ENCODE peak calls at places on chromosome 15, in six cellular contexts. One of them, this sample, is unnamed.

GRCh38 chr15:74383695-74384565 is 16.5 kb upstream of the CYP11A1 start:
- DNase-seq in neuronal stem cell: no peak
- DNase-seq in mesendoderm: no peak
- DNase-seq in mesenchymal stem cell: no peak
- DNase-seq in trophoblast cell: peak; percentile 95
- DNase-seq in IMR-90: peak; percentile 84
- DNase-seq in this sample: no peak

GRCh38 chr15:41936649-41937567 is 35.4 kb downstream of the EHD4 start:
- DNase-seq in neuronal stem cell: no peak
- DNase-seq in mesendoderm: no peak
- DNase-seq in IMR-90: peak; percentile 55
- DNase-seq in trophoblast cell: peak; percentile 12
- DNase-seq in mesenchymal stem cell: peak; percentile 95
- DNase-seq in this sample: no peak

GRCh38 chr15:39605146-39605545 is 24.3 kb downstream of the THBS1 start:
- DNase-seq in mesenchymal stem cell: peak; percentile 9
- DNase-seq in IMR-90: no peak
- DNase-seq in trophoblast cell: no peak
- DNase-seq in neuronal stem cell: no peak
- DNase-seq in mesendoderm: no peak
- DNase-seq in this sample: no peak

GRCh38 chr15:38195191-38195901 is 57.3 kb upstream of the SPRED1 start:
- DNase-seq in mesenchymal stem cell: no peak
- DNase-seq in mesendoderm: no peak
- DNase-seq in trophoblast cell: no peak
- DNase-seq in IMR-90: peak; percentile 11
- DNase-seq in neuronal stem cell: no peak
- DNase-seq in this sample: no peak

GRCh38 chr15:39631357-39631756 is 50.5 kb downstream of the THBS1 start:
- DNase-seq in IMR-90: peak; percentile 45
- DNase-seq in trophoblast cell: no peak
- DNase-seq in neuronal stem cell: no peak
- DNase-seq in mesendoderm: peak; percentile 10
- DNase-seq in mesenchymal stem cell: no peak
- DNase-seq in this sample: no peak

GRCh38 chr15:58554758-58555157 is 123.0 kb downstream of the LIPC start:
- DNase-seq in trophoblast cell: no peak
- DNase-seq in neuronal stem cell: no peak
- DNase-seq in mesendoderm: no peak
- DNase-seq in IMR-90: no peak
- DNase-seq in mesenchymal stem cell: no peak
- DNase-seq in this sample: no peak

GRCh38 chr15:45262906-45263456 is 10.9 kb downstream of the SLC28A2 start:
- DNase-seq in IMR-90: no peak
- DNase-seq in trophoblast cell: peak; percentile 37
- DNase-seq in mesenchymal stem cell: no peak
- DNase-seq in mesendoderm: no peak
- DNase-seq in neuronal stem cell: no peak
- DNase-seq in this sample: no peak

GRCh38 chr15:90101130-90101968 is 919 bp downstream of the IDH2 start:
- DNase-seq in neuronal stem cell: peak; percentile 65
- DNase-seq in mesendoderm: peak; percentile 82
- DNase-seq in IMR-90: no peak
- DNase-seq in trophoblast cell: no peak
- DNase-seq in mesenchymal stem cell: peak; percentile 32
- DNase-seq in this sample: peak; percentile 52

GRCh38 chr15:94673801-94674200 is 442.4 kb downstream of the MCTP2 start:
- DNase-seq in mesenchymal stem cell: no peak
- DNase-seq in trophoblast cell: no peak
- DNase-seq in neuronal stem cell: no peak
- DNase-seq in IMR-90: no peak
- DNase-seq in mesendoderm: no peak
- DNase-seq in this sample: no peak

GRCh38 chr15:41323611-41324010 is 8.8 kb downstream of the OIP5 start:
- DNase-seq in mesenchymal stem cell: no peak
- DNase-seq in neuronal stem cell: no peak
- DNase-seq in mesendoderm: no peak
- DNase-seq in trophoblast cell: no peak
- DNase-seq in IMR-90: no peak
- DNase-seq in this sample: no peak

GRCh38 chr15:78438595-78439285 is 724 bp downstream of the IREB2 start:
- DNase-seq in IMR-90: no peak
- DNase-seq in neuronal stem cell: peak; percentile 57
- DNase-seq in mesenchymal stem cell: peak; percentile 72
- DNase-seq in mesendoderm: peak; percentile 75
- DNase-seq in trophoblast cell: no peak
- DNase-seq in this sample: no peak

GRCh38 chr15:69848551-69849231 is 249.0 kb downstream of the TLE3 start:
- DNase-seq in neuronal stem cell: no peak
- DNase-seq in mesenchymal stem cell: peak; percentile 72
- DNase-seq in IMR-90: no peak
- DNase-seq in trophoblast cell: no peak
- DNase-seq in mesendoderm: no peak
- DNase-seq in this sample: no peak

GRCh38 chr15:74780983-74781672 is 752 bp upstream of the CSK start:
- DNase-seq in neuronal stem cell: no peak
- DNase-seq in trophoblast cell: no peak
- DNase-seq in mesenchymal stem cell: peak; percentile 86
- DNase-seq in IMR-90: peak; percentile 28
- DNase-seq in mesendoderm: no peak
- DNase-seq in this sample: no peak

GRCh38 chr15:80434926-80435720 is 30.9 kb downstream of the ARNT2 start:
- DNase-seq in neuronal stem cell: no peak
- DNase-seq in IMR-90: no peak
- DNase-seq in mesendoderm: no peak
- DNase-seq in trophoblast cell: no peak
- DNase-seq in mesenchymal stem cell: no peak
- DNase-seq in this sample: no peak

GRCh38 chr15:63602595-63602994 is 5.4 kb downstream of the FBXL22 start:
- DNase-seq in neuronal stem cell: no peak
- DNase-seq in trophoblast cell: no peak
- DNase-seq in mesenchymal stem cell: no peak
- DNase-seq in IMR-90: no peak
- DNase-seq in mesendoderm: no peak
- DNase-seq in this sample: no peak

GRCh38 chr15:50820808-50821382 is 55.4 kb upstream of the SPPL2A start:
- DNase-seq in mesenchymal stem cell: no peak
- DNase-seq in mesendoderm: no peak
- DNase-seq in IMR-90: no peak
- DNase-seq in trophoblast cell: no peak
- DNase-seq in neuronal stem cell: no peak
- DNase-seq in this sample: no peak

GRCh38 chr15:38257676-38258075 is 5.0 kb downstream of the SPRED1 start:
- DNase-seq in mesendoderm: no peak
- DNase-seq in neuronal stem cell: no peak
- DNase-seq in mesenchymal stem cell: no peak
- DNase-seq in IMR-90: no peak
- DNase-seq in trophoblast cell: no peak
- DNase-seq in this sample: no peak

GRCh38 chr15:56365075-56365711 is at the start of gene TEX9:
- DNase-seq in mesenchymal stem cell: peak; percentile 84
- DNase-seq in trophoblast cell: peak; percentile 85
- DNase-seq in neuronal stem cell: peak; percentile 79
- DNase-seq in IMR-90: peak; percentile 80
- DNase-seq in mesendoderm: peak; percentile 94
- DNase-seq in this sample: peak; percentile 92

GRCh38 chr15:73029003-73029527 is 23.2 kb upstream of the NEO1 start:
- DNase-seq in mesendoderm: no peak
- DNase-seq in neuronal stem cell: no peak
- DNase-seq in trophoblast cell: no peak
- DNase-seq in mesenchymal stem cell: no peak
- DNase-seq in IMR-90: no peak
- DNase-seq in this sample: no peak

GRCh38 chr15:89003865-89004725 is 84.2 kb upstream of the ABHD2 start:
- DNase-seq in mesendoderm: peak; percentile 83
- DNase-seq in trophoblast cell: no peak
- DNase-seq in IMR-90: peak; percentile 73
- DNase-seq in neuronal stem cell: peak; percentile 32
- DNase-seq in mesenchymal stem cell: peak; percentile 61
- DNase-seq in this sample: peak; percentile 82

GRCh38 chr15:89004726-89005030 is 83.6 kb upstream of the ABHD2 start:
- DNase-seq in mesendoderm: no peak
- DNase-seq in neuronal stem cell: no peak
- DNase-seq in trophoblast cell: no peak
- DNase-seq in IMR-90: no peak
- DNase-seq in mesenchymal stem cell: no peak
- DNase-seq in this sample: no peak

GRCh38 chr15:89002281-89002761 is 85.9 kb upstream of the ABHD2 start:
- DNase-seq in neuronal stem cell: no peak
- DNase-seq in trophoblast cell: no peak
- DNase-seq in mesenchymal stem cell: peak; percentile 91
- DNase-seq in IMR-90: peak; percentile 90
- DNase-seq in mesendoderm: no peak
- DNase-seq in this sample: no peak

GRCh38 chr15:88998980-88999713 is 86.0 kb upstream of the MFGE8 start:
- DNase-seq in IMR-90: no peak
- DNase-seq in mesendoderm: peak; percentile 72
- DNase-seq in neuronal stem cell: no peak
- DNase-seq in trophoblast cell: no peak
- DNase-seq in mesenchymal stem cell: no peak
- DNase-seq in this sample: peak; percentile 93

DNA sequence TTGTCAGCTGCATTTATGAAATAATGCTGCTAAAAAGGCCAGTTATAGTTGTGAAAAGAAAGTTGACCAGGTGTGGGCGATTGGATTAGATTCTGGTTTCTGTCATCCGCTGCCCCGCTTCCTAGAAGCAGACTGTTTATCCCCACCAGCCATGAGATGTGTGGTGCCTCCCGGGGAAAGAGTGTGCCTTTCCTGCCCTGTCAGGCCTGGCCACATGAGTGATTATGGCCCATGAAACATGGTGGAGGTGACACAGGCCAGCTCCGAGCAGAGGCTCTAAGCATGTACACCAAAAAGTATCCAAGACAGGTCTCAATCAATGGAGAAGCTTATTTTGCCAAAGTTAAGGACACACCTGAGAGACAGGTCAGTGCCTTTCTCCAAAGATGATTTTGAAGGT is 85.4 kb upstream of the ABHD2 start:
- DNase-seq in trophoblast cell: no peak
- DNase-seq in mesendoderm: no peak
- DNase-seq in neuronal stem cell: no peak
- DNase-seq in IMR-90: no peak
- DNase-seq in mesenchymal stem cell: no peak
- DNase-seq in this sample: no peak
- H3K27ac ChIP-seq in trophoblast cell: peak overlapping the region; percentile 80
- H3K27ac ChIP-seq in mesendoderm: no peak overlapping the region
- H3K27ac ChIP-seq in neuronal stem cell: no peak overlapping the region
- H3K27ac ChIP-seq in IMR-90: peak overlapping the region; percentile 69
- H3K27ac ChIP-seq in mesenchymal stem cell: no peak overlapping the region
- H3K27ac ChIP-seq in this sample: no peak overlapping the region

GRCh38 chr15:71334874-71335273 is 219.6 kb downstream of the THSD4 start:
- DNase-seq in mesendoderm: no peak
- DNase-seq in IMR-90: peak; percentile 63
- DNase-seq in neuronal stem cell: no peak
- DNase-seq in trophoblast cell: no peak
- DNase-seq in mesenchymal stem cell: no peak
- DNase-seq in this sample: no peak

GRCh38 chr15:71335591-71335990 is 220.3 kb downstream of the THSD4 start:
- DNase-seq in neuronal stem cell: no peak
- DNase-seq in mesenchymal stem cell: peak; percentile 38
- DNase-seq in trophoblast cell: no peak
- DNase-seq in IMR-90: peak; percentile 73
- DNase-seq in mesendoderm: no peak
- DNase-seq in this sample: no peak

GRCh38 chr15:71338251-71338650 is 223.0 kb downstream of the THSD4 start:
- DNase-seq in mesendoderm: no peak
- DNase-seq in trophoblast cell: no peak
- DNase-seq in mesenchymal stem cell: no peak
- DNase-seq in neuronal stem cell: no peak
- DNase-seq in IMR-90: no peak
- DNase-seq in this sample: no peak

GRCh38 chr15:71337197-71337845 is 222.1 kb downstream of the THSD4 start:
- DNase-seq in mesendoderm: peak; percentile 82
- DNase-seq in trophoblast cell: peak; percentile 89
- DNase-seq in neuronal stem cell: no peak
- DNase-seq in IMR-90: no peak
- DNase-seq in mesenchymal stem cell: peak; percentile 47
- DNase-seq in this sample: peak; percentile 39

DNA sequence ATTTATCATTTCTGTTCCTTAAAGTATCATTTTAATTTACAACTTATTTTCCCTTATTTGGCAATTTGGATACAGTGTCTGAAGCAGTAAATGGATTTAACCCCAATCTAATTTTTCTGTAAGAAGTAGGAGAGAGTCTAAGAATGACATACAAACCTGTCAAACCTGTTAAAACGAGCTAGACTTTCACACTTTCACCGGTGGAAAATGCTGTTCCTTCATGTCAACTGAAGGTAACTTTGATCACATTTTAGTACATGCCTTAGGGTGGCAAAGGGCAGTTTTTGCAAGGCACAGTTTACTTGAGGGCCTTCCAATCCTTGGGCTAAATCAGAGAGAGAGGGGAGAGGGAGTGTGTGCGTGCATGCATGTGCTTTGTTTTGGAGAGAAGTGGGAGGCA is 221.4 kb downstream of the THSD4 start:
- DNase-seq in trophoblast cell: peak; percentile 34
- DNase-seq in IMR-90: no peak
- DNase-seq in mesendoderm: peak; percentile 2
- DNase-seq in mesenchymal stem cell: no peak
- DNase-seq in neuronal stem cell: no peak
- DNase-seq in this sample: no peak
- H3K4ac ChIP-seq in trophoblast cell: no peak overlapping the region
- H3K4ac ChIP-seq in IMR-90: peak overlapping the region; percentile 85
- H3K4ac ChIP-seq in mesendoderm: no peak overlapping the region
- H3K4ac ChIP-seq in mesenchymal stem cell: no peak overlapping the region
- H3K4ac ChIP-seq in neuronal stem cell: no peak overlapping the region
- H3K4ac ChIP-seq in this sample: no peak overlapping the region

DNA sequence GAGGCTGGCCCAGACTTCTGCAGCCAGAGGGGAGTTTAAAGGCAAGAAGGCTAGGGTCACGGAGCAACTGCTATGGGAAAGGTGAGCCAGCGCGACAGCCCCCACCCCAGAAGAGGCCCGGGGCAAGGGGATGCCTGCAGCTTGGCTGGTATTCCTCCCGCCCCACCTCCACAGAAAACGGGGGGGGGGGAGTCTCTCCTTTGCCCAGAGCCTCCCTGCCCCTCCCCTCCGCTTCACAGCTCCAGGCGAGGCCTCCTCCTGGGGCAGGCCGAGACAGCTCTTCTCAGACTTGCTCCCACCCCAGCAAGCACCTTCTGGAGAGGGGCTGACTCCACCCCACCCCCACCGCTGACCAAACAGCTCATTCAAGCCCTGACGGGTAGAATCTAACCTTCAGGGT is 13.4 kb downstream of the ANP32A start:
- DNase-seq in neuronal stem cell: no peak
- DNase-seq in mesenchymal stem cell: no peak
- DNase-seq in mesendoderm: no peak
- DNase-seq in trophoblast cell: no peak
- DNase-seq in IMR-90: no peak
- DNase-seq in this sample: no peak
- H3K79me1 ChIP-seq in neuronal stem cell: peaks cover 17% of the 10 kb centered on the region
- H3K79me1 ChIP-seq in mesenchymal stem cell: peaks cover 41% of the 10 kb centered on the region
- H3K79me1 ChIP-seq in mesendoderm: peaks cover 48% of the 10 kb centered on the region
- H3K79me1 ChIP-seq in trophoblast cell: no peaks in the 10 kb centered on the region
- H3K79me1 ChIP-seq in IMR-90: peaks cover 66% of the 10 kb centered on the region
- H3K79me1 ChIP-seq in this sample: peaks cover 49% of the 10 kb centered on the region

DNA sequence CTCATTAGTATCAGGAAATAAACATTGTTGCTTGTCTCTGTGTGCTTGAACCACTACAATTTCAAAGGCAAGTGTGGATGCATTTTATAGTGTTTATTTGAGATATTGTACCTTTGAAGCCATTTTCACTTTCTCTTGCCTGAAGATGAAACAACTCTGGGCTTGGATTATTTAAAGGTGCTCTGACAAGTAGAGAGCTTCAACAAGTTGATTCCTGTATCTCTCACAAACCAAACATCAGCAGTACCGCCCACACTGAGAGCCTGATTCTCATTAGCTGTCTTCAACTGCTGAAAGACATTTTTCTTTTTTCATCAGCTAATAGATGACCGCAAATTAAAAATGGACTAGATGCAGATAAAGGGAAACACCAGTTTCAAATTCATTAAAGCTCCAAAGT is 806 bp upstream of the CERS3 start:
- DNase-seq in mesenchymal stem cell: no peak
- DNase-seq in trophoblast cell: no peak
- DNase-seq in IMR-90: no peak
- DNase-seq in neuronal stem cell: no peak
- DNase-seq in mesendoderm: no peak
- DNase-seq in this sample: no peak
- H3K27ac ChIP-seq in mesenchymal stem cell: no peak overlapping the region
- H3K27ac ChIP-seq in trophoblast cell: no peak overlapping the region
- H3K27ac ChIP-seq in IMR-90: no peak overlapping the region
- H3K27ac ChIP-seq in neuronal stem cell: no peak overlapping the region
- H3K27ac ChIP-seq in mesendoderm: no peak overlapping the region
- H3K27ac ChIP-seq in this sample: no peak overlapping the region